ENCODE peak calls at places on chromosome 11, in seven cellular contexts. K, W, X, Z, B, F and N are unnamed samples.

GRCh38 chr11:32312206-32312817 is 123.0 kb downstream of the WT1 start:
- DNase-seq in K (no peak), W (no peak), X (no peak), Z (no peak), B (peak), F (no peak), N (no peak)

GRCh38 chr11:12871788-12872321 is 137.3 kb upstream of the RASSF10 start:
- DNase-seq in K (no peak), W (no peak), X (no peak), Z (no peak), B (peak), F (no peak), N (no peak)

GRCh38 chr11:63910605-63911195 is 6.3 kb downstream of the RCOR2 start:
- DNase-seq in K (no peak), W (no peak), X (no peak), Z (no peak), B (no peak), F (no peak), N (no peak)

GRCh38 chr11:43504316-43504950 is 145.7 kb downstream of the TTC17 start:
- DNase-seq in K (peak), W (no peak), X (no peak), Z (no peak), B (peak), F (no peak), N (no peak)

GRCh38 chr11:61626580-61627380 is 45.9 kb upstream of the SYT7 start:
- DNase-seq in K (peak), W (no peak), X (peak), Z (peak), B (no peak), F (peak), N (no peak)

GRCh38 chr11:29957406-29957805 is 59.4 kb downstream of the KCNA4 start:
- DNase-seq in K (peak), W (no peak), X (no peak), Z (no peak), B (no peak), F (no peak), N (no peak)

GRCh38 chr11:132106336-132106982 is 736.0 kb downstream of the NTM start:
- DNase-seq in K (no peak), W (no peak), X (no peak), Z (no peak), B (no peak), F (no peak), N (no peak)

GRCh38 chr11:94017446-94017845 is 3.7 kb upstream of the HEPHL1 start:
- DNase-seq in K (no peak), W (no peak), X (no peak), Z (no peak), B (no peak), F (no peak), N (no peak)

GRCh38 chr11:74443071-74443864 is 24.1 kb downstream of the KCNE3 start:
- DNase-seq in K (peak), W (no peak), X (no peak), Z (no peak), B (peak), F (peak), N (no peak)

GRCh38 chr11:64063741-64064140 is 28.0 kb downstream of the FLRT1 start:
- DNase-seq in K (no peak), W (no peak), X (no peak), Z (no peak), B (no peak), F (no peak), N (no peak)

GRCh38 chr11:503179-503981 is 3.7 kb downstream of the RNH1 start:
- DNase-seq in K (peak), W (no peak), X (peak), Z (peak), B (no peak), F (no peak), N (no peak)

GRCh38 chr11:17314232-17314547 is 37.4 kb upstream of the NCR3LG1 start:
- DNase-seq in K (no peak), W (no peak), X (no peak), Z (no peak), B (no peak), F (no peak), N (no peak)

GRCh38 chr11:95282337-95282751 is 51.3 kb upstream of the SESN3 start:
- DNase-seq in K (peak), W (no peak), X (no peak), Z (no peak), B (peak), F (no peak), N (no peak)

GRCh38 chr11:18720811-18721575 is 5.0 kb downstream of the IGSF22 start:
- DNase-seq in K (peak), W (peak), X (peak), Z (peak), B (peak), F (peak), N (peak)

GRCh38 chr11:110076388-110076965 is 16.7 kb upstream of the ZC3H12C start:
- DNase-seq in K (no peak), W (no peak), X (no peak), Z (no peak), B (no peak), F (no peak), N (no peak)

GRCh38 chr11:111119751-111120150 is 125.8 kb upstream of the POU2AF2 start:
- DNase-seq in K (no peak), W (no peak), X (no peak), Z (no peak), B (no peak), F (no peak), N (no peak)

GRCh38 chr11:115159122-115159665 is 345.0 kb downstream of the CADM1 start:
- DNase-seq in K (no peak), W (no peak), X (no peak), Z (no peak), B (no peak), F (no peak), N (no peak)

GRCh38 chr11:83922318-83922717 is 636.2 kb upstream of the CCDC90B start:
- DNase-seq in K (no peak), W (no peak), X (no peak), Z (no peak), B (no peak), F (no peak), N (no peak)

GRCh38 chr11:61567286-61568061 is 13.4 kb downstream of the SYT7 start:
- DNase-seq in K (peak), W (peak), X (peak), Z (peak), B (peak), F (peak), N (peak)

GRCh38 chr11:96013459-96014213 is 89.7 kb upstream of the MTMR2 start:
- DNase-seq in K (peak), W (no peak), X (no peak), Z (no peak), B (no peak), F (no peak), N (no peak)

GRCh38 chr11:2807276-2807681 is 78.3 kb downstream of the CDKN1C start:
- DNase-seq in K (peak), W (peak), X (peak), Z (peak), B (no peak), F (peak), N (no peak)

GRCh38 chr11:124415356-124415923 is 9.2 kb downstream of the OR8B4 start:
- DNase-seq in K (no peak), W (no peak), X (no peak), Z (no peak), B (peak), F (no peak), N (no peak)

GRCh38 chr11:65856689-65857499 is 1.1 kb downstream of the CFL1 start:
- DNase-seq in K (peak), W (peak), X (peak), Z (peak), B (peak), F (peak), N (peak)

GRCh38 chr11:65854871-65855837 is 2.8 kb downstream of the CFL1 start:
- DNase-seq in K (no peak), W (no peak), X (no peak), Z (peak), B (no peak), F (no peak), N (no peak)

GRCh38 chr11:65857500-65858353 is at the start of gene CFL1:
- DNase-seq in K (peak), W (peak), X (peak), Z (peak), B (peak), F (peak), N (peak)

GRCh38 chr11:65854161-65854592 is 3.8 kb downstream of the CFL1 start:
- DNase-seq in K (no peak), W (no peak), X (no peak), Z (peak), B (no peak), F (peak), N (no peak)

DNA sequence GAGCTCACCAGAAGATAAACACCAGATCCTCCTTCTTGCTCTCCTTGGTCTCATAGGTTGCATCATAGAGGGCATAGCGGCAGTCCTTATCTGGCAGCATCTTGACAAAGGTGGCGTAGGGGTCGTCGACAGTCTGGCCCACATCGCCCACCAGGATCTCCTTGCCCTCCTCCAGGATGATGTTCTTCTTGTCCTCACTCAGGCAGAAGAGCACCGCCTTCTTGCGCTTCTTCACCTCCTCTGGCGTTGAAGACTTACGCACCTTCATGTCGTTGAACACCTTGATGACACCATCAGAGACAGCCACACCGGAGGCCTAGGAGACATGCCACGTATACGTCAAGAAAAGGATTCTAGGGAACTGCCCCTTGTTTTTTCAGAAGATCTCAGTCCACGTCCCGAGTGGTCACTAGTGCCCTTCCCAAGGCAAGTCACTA is 2.0 kb downstream of the CFL1 start:
- DNase-seq in K (no peak), W (no peak), X (no peak), Z (peak), B (no peak), F (no peak), N (no peak)
- H3K4me3 ChIP-seq in K (peak), W (peak), X (peak), Z (peak), B (peak), F (peak), N (peak)

GRCh38 chr11:129457321-129457720 is 81.7 kb downstream of the BARX2 start:
- DNase-seq in K (no peak), W (no peak), X (no peak), Z (no peak), B (no peak), F (no peak), N (no peak)
- H3K27ac ChIP-seq in K (no peak), W (no peak), X (no peak), Z (no peak), B (no peak), F (no peak), N (no peak)

DNA sequence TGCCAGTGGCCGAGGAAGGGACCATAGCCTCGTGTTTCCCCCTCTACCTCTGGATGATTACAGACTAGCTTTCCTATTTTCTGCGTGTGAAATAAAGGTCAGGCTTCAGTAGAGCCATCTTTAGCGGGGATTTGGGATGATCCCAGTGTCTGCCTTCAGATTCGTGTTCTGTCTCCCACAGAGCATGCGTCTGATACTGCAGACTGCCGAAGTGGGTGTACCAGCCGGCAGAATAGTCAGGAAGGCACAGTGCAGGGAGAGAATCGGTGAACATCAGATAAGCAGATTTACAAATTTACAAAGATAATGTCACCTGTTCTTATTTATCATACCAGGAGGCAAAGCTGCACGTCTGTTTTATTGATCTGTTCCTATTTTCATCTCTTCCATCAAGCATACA is 11.1 kb downstream of the CTTN start:
- DNase-seq in K (no peak), W (no peak), X (no peak), Z (no peak), B (no peak), F (no peak), N (no peak)
- H3K4me3 ChIP-seq in K (no peak), W (no peak), X (no peak), Z (no peak), B (no peak), F (no peak), N (no peak)

GRCh38 chr11:126466288-126467045 is 111.0 kb downstream of the ST3GAL4 start:
- DNase-seq in K (no peak), W (no peak), X (no peak), Z (no peak), B (no peak), F (no peak), N (no peak)
- H3K27ac ChIP-seq in K (no peak), W (peak), X (no peak), Z (peak), B (no peak), F (no peak), N (no peak)

GRCh38 chr11:121394785-121395184 is 57.3 kb upstream of the SORL1 start:
- DNase-seq in K (no peak), W (no peak), X (no peak), Z (no peak), B (no peak), F (no peak), N (no peak)

GRCh38 chr11:121385693-121386092 is 66.4 kb upstream of the SORL1 start:
- DNase-seq in K (no peak), W (no peak), X (no peak), Z (no peak), B (no peak), F (no peak), N (no peak)

GRCh38 chr11:121393855-121394254 is 58.3 kb upstream of the SORL1 start:
- DNase-seq in K (no peak), W (no peak), X (no peak), Z (no peak), B (no peak), F (no peak), N (no peak)

GRCh38 chr11:121391914-121392313 is 60.2 kb upstream of the SORL1 start:
- DNase-seq in K (no peak), W (no peak), X (no peak), Z (no peak), B (peak), F (peak), N (no peak)

GRCh38 chr11:121389651-121390050 is 62.5 kb upstream of the SORL1 start:
- DNase-seq in K (peak), W (no peak), X (peak), Z (no peak), B (no peak), F (no peak), N (no peak)
- H3K4me3 ChIP-seq in K (no peak), W (no peak), X (peak), Z (no peak), B (no peak), F (no peak), N (no peak)

GRCh38 chr11:27295928-27296327 is 67.1 kb downstream of the CCDC34 start:
- DNase-seq in K (no peak), W (no peak), X (no peak), Z (no peak), B (no peak), F (no peak), N (no peak)

GRCh38 chr11:27293500-27294417 is 69.3 kb downstream of the CCDC34 start:
- DNase-seq in K (no peak), W (no peak), X (no peak), Z (no peak), B (no peak), F (no peak), N (no peak)

GRCh38 chr11:27294654-27295053 is 68.4 kb downstream of the CCDC34 start:
- DNase-seq in K (no peak), W (no peak), X (no peak), Z (no peak), B (no peak), F (no peak), N (no peak)

GRCh38 chr11:27292642-27293020 is 70.4 kb downstream of the CCDC34 start:
- DNase-seq in K (no peak), W (no peak), X (no peak), Z (no peak), B (no peak), F (no peak), N (no peak)

DNA sequence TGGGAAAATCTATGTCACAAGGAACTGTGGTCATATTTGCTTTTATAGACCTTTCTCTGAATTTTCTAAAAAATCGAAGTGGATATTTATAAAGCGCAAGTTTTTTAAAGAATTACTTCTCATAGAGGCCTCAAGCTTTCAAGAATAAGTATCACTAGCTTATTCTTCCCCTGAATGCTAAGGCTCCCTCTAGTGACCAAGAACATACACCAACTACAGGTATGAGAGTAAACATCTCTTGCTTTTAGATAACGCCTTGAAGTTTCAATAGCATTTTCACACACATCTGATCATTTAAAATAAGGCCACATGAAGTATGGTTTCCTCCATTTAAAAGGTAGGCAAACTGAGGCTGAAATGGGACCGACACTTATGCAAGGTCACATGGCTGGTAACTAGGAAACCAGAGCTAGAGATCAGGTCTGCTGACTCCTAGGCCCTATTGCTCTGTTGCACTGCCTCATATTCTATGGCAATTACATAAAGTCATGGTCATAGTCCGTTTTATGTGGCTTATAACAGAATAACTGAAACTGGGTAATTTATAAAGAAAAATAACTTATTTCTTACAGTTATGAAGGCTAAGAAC is 66.5 kb downstream of the CCDC34 start:
- DNase-seq in K (no peak), W (no peak), X (no peak), Z (no peak), B (peak), F (no peak), N (no peak)
- H3K27ac ChIP-seq in K (no peak), W (no peak), X (peak), Z (no peak), B (no peak), F (no peak), N (no peak)

DNA sequence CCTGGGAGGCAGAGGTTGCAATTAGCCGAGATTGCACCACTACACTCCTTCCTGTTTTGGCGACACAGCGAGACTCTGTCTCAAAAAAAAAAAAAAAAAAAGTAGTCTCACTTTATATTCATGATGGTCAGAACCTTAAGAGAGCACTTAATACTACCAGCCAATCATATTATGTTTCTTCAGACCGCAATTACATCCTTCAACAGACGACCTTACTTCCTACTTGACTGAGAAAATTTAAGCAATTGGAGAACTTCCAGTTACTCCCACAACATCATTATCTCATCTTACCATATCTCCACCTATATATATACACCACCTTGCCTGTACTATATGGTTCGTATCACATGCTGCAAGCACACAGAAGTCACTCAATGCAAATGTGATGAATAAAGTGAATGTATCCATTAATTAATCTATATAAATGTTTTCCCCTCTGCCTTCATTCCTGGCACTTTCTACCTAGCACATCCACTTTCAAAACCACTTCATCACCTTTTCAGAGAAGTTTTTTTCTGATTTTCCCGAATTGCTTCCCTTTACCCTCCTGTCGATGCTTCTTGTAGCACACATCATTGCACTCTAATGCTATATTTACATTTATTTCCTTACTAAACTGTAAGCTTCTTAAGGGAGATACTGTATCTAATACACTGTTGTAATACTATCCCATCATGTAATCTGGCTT is 13.8 kb downstream of the ATP5MG start:
- DNase-seq in K (no peak), W (no peak), X (no peak), Z (no peak), B (no peak), F (no peak), N (no peak)
- H3K4me3 ChIP-seq in K (no peak), W (no peak), X (no peak), Z (no peak), B (no peak), F (no peak), N (no peak)